ENCODE peak calls at places on chromosome 5, in six cellular contexts. F is H1, Q is GM12891, T is HepG2, W is GM12878, L is K562. Z is an unnamed sample.

GRCh38 chr5:34841816-34842215 is 2.9 kb downstream of the TTC23L start:
- DNase-seq in W (no peak), L (no peak), T (no peak), Q (no peak), F (no peak), Z (no peak)

GRCh38 chr5:86979801-86980510 is 287.7 kb upstream of the RASA1 start:
- DNase-seq in T (peak), Q (no peak), L (no peak), F (no peak), W (no peak), Z (no peak)

GRCh38 chr5:179195561-179196419 is 135.6 kb downstream of the ZNF354C start:
- DNase-seq in Q (no peak), T (no peak), L (no peak), F (no peak), W (no peak), Z (no peak)

GRCh38 chr5:142096382-142096781 is 12.2 kb upstream of the NDFIP1 start:
- DNase-seq in T (no peak), F (no peak), Q (no peak), W (no peak), L (no peak), Z (no peak)

GRCh38 chr5:123721721-123722276 is 209.8 kb downstream of the CSNK1G3 start:
- DNase-seq in Q (no peak), T (no peak), L (no peak), F (no peak), W (no peak), Z (no peak)

GRCh38 chr5:39780341-39780740 is 355.6 kb upstream of the DAB2 start:
- DNase-seq in L (no peak), F (peak), Q (no peak), W (no peak), T (no peak), Z (no peak)

GRCh38 chr5:38725419-38725865 is 120.4 kb upstream of the OSMR start:
- DNase-seq in F (no peak), L (no peak), Q (no peak), T (no peak), W (no peak), Z (no peak)

GRCh38 chr5:168710706-168711105 is 131.5 kb upstream of the PANK3 start:
- DNase-seq in L (no peak), Q (no peak), W (no peak), F (no peak), T (no peak), Z (no peak)

GRCh38 chr5:73115399-73116051 is 4.8 kb upstream of the TMEM171 start:
- DNase-seq in L (no peak), Q (no peak), T (no peak), F (no peak), W (no peak), Z (no peak)

GRCh38 chr5:156479864-156480263 is 152.9 kb downstream of the SGCD start:
- DNase-seq in Q (no peak), L (no peak), T (no peak), F (no peak), W (no peak), Z (no peak)

GRCh38 chr5:135977375-135977928 is 22.7 kb upstream of the LECT2 start:
- DNase-seq in L (peak), T (no peak), Q (peak), F (peak), W (no peak), Z (peak)

GRCh38 chr5:34570721-34571379 is 85.3 kb upstream of the RAI14 start:
- DNase-seq in Q (no peak), W (no peak), F (no peak), L (no peak), T (no peak), Z (no peak)

GRCh38 chr5:1118738-1119137 is 6.9 kb upstream of the SLC12A7 start:
- DNase-seq in F (no peak), L (peak), W (no peak), Q (no peak), T (no peak), Z (no peak)
- TF ChIP-seq POLR2AphosphoS5 in F (no peak), L (no peak), W (no peak), Q (no peak), T (no peak), Z (no peak)

GRCh38 chr5:13930721-13931246 is 13.7 kb downstream of the DNAH5 start:
- DNase-seq in Q (no peak), L (no peak), W (no peak), T (no peak), F (no peak), Z (no peak)

GRCh38 chr5:13932561-13932960 is 11.9 kb downstream of the DNAH5 start:
- DNase-seq in W (no peak), T (no peak), F (no peak), Q (no peak), L (no peak), Z (no peak)

GRCh38 chr5:13934125-13934524 is 10.4 kb downstream of the DNAH5 start:
- DNase-seq in T (no peak), W (no peak), Q (no peak), F (no peak), L (no peak), Z (no peak)

DNA sequence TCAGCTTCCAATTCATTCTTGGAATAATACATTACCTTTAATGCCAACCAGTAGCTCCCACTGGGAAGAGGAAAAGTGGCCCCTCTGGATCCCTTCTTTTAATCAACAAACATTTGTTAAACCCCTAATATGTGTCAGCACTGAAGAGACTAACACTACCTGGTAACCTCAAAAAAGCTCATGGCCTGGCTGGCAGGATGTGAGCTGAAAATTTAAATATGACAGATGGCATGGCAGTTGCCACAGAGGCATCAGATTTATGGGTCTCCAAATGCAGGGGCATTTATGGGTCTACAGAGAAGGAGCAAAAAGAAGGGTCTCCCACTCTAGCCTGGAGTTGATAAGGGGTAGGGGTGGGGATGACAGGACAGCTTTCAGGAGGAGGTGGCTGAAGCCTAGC is 12.5 kb downstream of the DNAH5 start:
- DNase-seq in L (no peak), F (no peak), T (no peak), Q (no peak), W (no peak), Z (no peak)
- TF ChIP-seq TAF1 in L (no peak), F (no peak), T (no peak), Q (no peak), W (no peak), Z (no peak)

GRCh38 chr5:627840-628239 is 15.7 kb downstream of the CEP72 start:
- DNase-seq in L (no peak), T (no peak), W (no peak), F (no peak), Q (no peak), Z (no peak)
- TF ChIP-seq POLR2A in L (no peak), T (no peak), W (no peak), F (no peak), Q (no peak), Z (no peak)

GRCh38 chr5:93585054-93585751 is 2.2 kb downstream of the NR2F1 start:
- DNase-seq in L (no peak), T (no peak), W (no peak), F (no peak), Q (no peak), Z (no peak)
- TF ChIP-seq POLR2AphosphoS5 in L (no peak), T (no peak), W (no peak), F (no peak), Q (no peak), Z (no peak)

DNA sequence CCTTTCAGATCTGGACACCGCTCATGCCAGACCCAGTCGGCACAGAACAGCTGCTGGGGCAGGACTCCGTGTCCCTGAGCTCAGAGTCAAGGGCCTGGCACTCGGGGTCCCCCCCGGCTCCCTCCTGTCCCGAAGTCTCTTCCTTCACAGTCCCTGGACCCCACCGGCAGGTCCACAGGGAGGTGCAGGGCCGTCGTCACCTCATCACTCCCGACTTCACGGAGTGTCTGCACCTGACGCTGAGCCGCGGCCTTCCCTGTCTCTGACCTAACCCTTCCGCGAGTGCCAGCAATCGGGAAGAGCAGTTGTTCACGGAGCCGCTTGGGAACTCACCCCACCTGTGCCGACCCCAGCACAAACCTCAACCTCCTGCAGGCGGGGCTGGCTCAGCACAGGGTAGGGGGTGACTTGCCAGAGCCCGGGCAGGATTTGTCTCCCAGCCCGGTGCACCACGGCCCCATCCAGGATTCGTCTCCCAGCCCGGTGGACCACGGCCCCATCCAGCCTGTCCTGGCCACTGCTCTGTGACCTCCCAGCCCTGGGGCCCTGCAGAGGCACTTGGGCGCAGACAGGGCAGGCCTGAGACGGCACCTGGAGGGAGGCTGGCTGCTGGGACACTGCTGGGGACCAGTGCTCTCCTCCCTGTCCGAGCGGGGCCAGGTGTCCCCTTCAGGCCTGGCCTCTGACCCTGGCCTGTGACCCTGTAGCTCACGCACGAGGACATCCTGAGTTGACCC is 9.9 kb upstream of the SLC9A3 start:
- DNase-seq in Q (no peak), W (no peak), L (no peak), T (no peak), F (no peak), Z (no peak)
- TF ChIP-seq TAF1 in Q (no peak), W (no peak), L (no peak), T (no peak), F (no peak), Z (no peak)

GRCh38 chr5:151670074-151670686 is 16.5 kb downstream of the SPARC start:
- DNase-seq in L (no peak), T (no peak), F (no peak), W (no peak), Q (no peak), Z (no peak)
- TF ChIP-seq POLR2A in L (no peak), T (no peak), F (no peak), W (no peak), Q (no peak), Z (no peak)

DNA sequence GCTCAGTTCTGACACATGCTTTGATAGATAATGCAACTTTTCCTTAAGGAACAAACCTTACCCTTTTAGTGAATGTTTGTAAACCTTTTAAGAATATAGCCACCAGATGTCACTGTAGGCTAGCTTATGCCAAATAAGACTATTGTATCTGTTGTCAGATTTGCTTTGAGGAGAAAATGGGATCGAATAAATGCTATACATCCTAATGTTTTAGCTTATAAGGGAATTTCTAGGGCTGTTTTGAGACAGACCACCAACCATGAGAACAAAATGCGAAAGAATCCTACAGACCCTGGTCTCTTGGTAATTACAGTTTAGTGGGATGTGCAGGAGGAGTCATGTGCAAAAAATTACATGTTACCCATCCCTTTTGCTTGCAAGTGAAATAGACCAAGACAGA is 127.6 kb upstream of the NMUR2 start:
- DNase-seq in T (peak), F (no peak), L (peak), Q (no peak), W (peak), Z (no peak)
- TF ChIP-seq POLR2AphosphoS5 in T (no peak), F (no peak), L (no peak), Q (no peak), W (no peak), Z (no peak)

GRCh38 chr5:96243862-96244261 is 189.2 kb downstream of the PCSK1 start:
- DNase-seq in W (no peak), L (no peak), Q (no peak), T (no peak), F (no peak), Z (no peak)

GRCh38 chr5:96244696-96245095 is 188.4 kb downstream of the PCSK1 start:
- DNase-seq in L (no peak), T (no peak), W (no peak), F (no peak), Q (no peak), Z (no peak)

GRCh38 chr5:96243203-96243602 is 189.8 kb downstream of the PCSK1 start:
- DNase-seq in W (no peak), F (no peak), L (no peak), T (no peak), Q (no peak), Z (no peak)

GRCh38 chr5:96245401-96246091 is 187.5 kb downstream of the PCSK1 start:
- DNase-seq in F (no peak), L (no peak), W (no peak), Q (no peak), T (peak), Z (no peak)

DNA sequence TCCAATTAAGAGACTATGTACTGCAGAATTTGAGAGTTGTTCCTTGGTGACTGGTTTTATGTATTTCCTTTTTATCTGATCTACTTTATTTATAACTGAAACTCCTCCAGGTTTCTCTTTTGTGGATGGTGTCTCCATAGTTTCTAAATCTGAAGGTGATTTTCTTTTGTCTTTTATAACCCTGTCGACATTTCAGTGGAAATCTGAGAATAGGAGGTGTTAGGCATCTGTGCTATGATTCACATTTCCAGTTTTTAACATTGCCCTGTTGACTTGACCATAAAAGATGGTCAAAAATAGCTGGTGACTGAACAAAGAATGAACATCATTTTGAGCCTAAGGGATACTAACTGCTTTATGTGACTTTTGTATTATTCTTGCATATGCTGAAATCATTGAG is 190.5 kb downstream of the PCSK1 start:
- DNase-seq in Q (no peak), T (no peak), F (no peak), W (no peak), L (no peak), Z (no peak)
- TF ChIP-seq TAF1 in Q (no peak), T (no peak), F (no peak), W (no peak), L (no peak), Z (no peak)